ENCODE peak calls at places on chromosomes 12 and 14, in nine cellular contexts. H is IMR-90; X is neural crest cell; I is pancreas; J is Right ventricle myocardium superior; Q is HFFc6; U is HuH-7.5; P is effector memory CD8-positive, alpha-beta T cell; V is NCI-H345. S is an unnamed sample.

GRCh38 chr12:52440821-52441319 is 6.7 kb upstream of the KRT75 start:
- DNase-seq in I (no peak), P (no peak), Q (peak; percentile 69), V (no peak), X (no peak), J (no peak), U (no peak), H (peak; percentile 53), S (no peak)

GRCh38 chr12:42130670-42131402 is 13.8 kb downstream of the GXYLT1 start:
- DNase-seq in H (peak; percentile 64), J (peak; percentile 46), P (no peak), I (no peak), V (no peak), Q (peak; percentile 38), U (no peak), X (no peak), S (no peak)

GRCh38 chr12:89309452-89309802 is 42.9 kb downstream of the DUSP6 start:
- DNase-seq in H (no peak), J (no peak), U (no peak), V (no peak), X (no peak), Q (no peak), I (no peak), P (no peak), S (no peak)

GRCh38 chr14:65206448-65207096 is 104.3 kb upstream of the MAX start:
- DNase-seq in I (no peak), J (no peak), H (peak; percentile 91), X (no peak), Q (peak; percentile 78), U (no peak), P (no peak), V (no peak), S (no peak)

GRCh38 chr14:105168093-105168420 is 519 bp downstream of the JAG2 start:
- DNase-seq in U (no peak), P (no peak), I (no peak), J (no peak), H (no peak), X (no peak), Q (no peak), V (no peak), S (no peak)

GRCh38 chr12:3389911-3390310 is 101.1 kb upstream of the PRMT8 start:
- DNase-seq in V (no peak), Q (no peak), H (no peak), J (no peak), U (no peak), P (no peak), I (no peak), X (no peak), S (no peak)

GRCh38 chr12:108612788-108613282 is 15.0 kb upstream of the TMEM119 start:
- DNase-seq in Q (no peak), H (no peak), X (no peak), V (no peak), I (peak; percentile 39), J (no peak), P (no peak), U (no peak), S (no peak)

GRCh38 chr12:104250366-104251125 is 35.0 kb downstream of the TXNRD1 start:
- DNase-seq in P (no peak), V (no peak), Q (no peak), X (no peak), I (no peak), H (no peak), J (no peak), U (no peak), S (no peak)

GRCh38 chr12:11055306-11055705 is 6.8 kb downstream of the TAS2R46 start:
- DNase-seq in J (no peak), V (no peak), U (no peak), Q (no peak), H (no peak), P (no peak), X (no peak), I (no peak), S (no peak)

GRCh38 chr14:68810173-68811153 is 17.6 kb upstream of the ZFP36L1 start:
- DNase-seq in J (no peak), P (no peak), X (no peak), V (no peak), U (no peak), H (no peak), I (no peak), Q (no peak), S (no peak)

GRCh38 chr14:35883677-35884293 is 57.6 kb downstream of the BRMS1L start:
- DNase-seq in Q (peak; percentile 9), H (peak; percentile 18), I (no peak), U (no peak), V (peak; percentile 28), X (peak; percentile 25), P (no peak), J (no peak), S (no peak)

GRCh38 chr12:116498471-116498870 is 60.7 kb upstream of the MAP1LC3B2 start:
- DNase-seq in Q (no peak), X (no peak), J (no peak), I (no peak), H (no peak), V (no peak), P (no peak), U (no peak), S (no peak)

GRCh38 chr12:76685246-76685678 is 78.7 kb upstream of the ZDHHC17 start:
- DNase-seq in V (no peak), I (no peak), P (no peak), J (peak; percentile 54), U (no peak), Q (peak; percentile 13), H (peak; percentile 55), X (no peak), S (no peak)

GRCh38 chr12:48296586-48297396 is 53.9 kb downstream of the ZNF641 start:
- DNase-seq in V (no peak), J (peak; percentile 86), P (peak; percentile 8), X (peak; percentile 43), H (peak; percentile 55), U (no peak), Q (peak; percentile 66), I (peak; percentile 84), S (peak; percentile 88)

GRCh38 chr12:131720921-131721320 is 10.0 kb downstream of the SFSWAP start:
- DNase-seq in V (no peak), I (no peak), U (no peak), H (no peak), X (no peak), Q (no peak), J (no peak), P (no peak), S (no peak)

GRCh38 chr14:101082436-101083384 is 179.2 kb upstream of the RTL1 start:
- DNase-seq in P (no peak), I (peak; percentile 24), U (no peak), J (no peak), X (no peak), H (no peak), Q (no peak), V (no peak), S (peak; percentile 25)

GRCh38 chr14:78519863-78520262 is 349.7 kb downstream of the NRXN3 start:
- DNase-seq in V (no peak), I (no peak), J (no peak), Q (no peak), H (peak; percentile 4), X (peak; percentile 68), P (no peak), U (no peak), S (no peak)

GRCh38 chr14:84085493-84085892 is 1444.5 kb upstream of the FLRT2 start:
- DNase-seq in H (no peak), Q (no peak), J (no peak), X (no peak), I (no peak), P (no peak), U (no peak), V (no peak), S (no peak)

GRCh38 chr14:91061309-91061887 is 957 bp upstream of the RPS6KA5 start:
- DNase-seq in U (no peak), Q (no peak), V (no peak), I (no peak), P (no peak), H (no peak), X (no peak), J (no peak), S (no peak)

GRCh38 chr12:64205542-64205941 is 16.6 kb downstream of the KICS2 start:
- DNase-seq in U (no peak), X (no peak), I (no peak), J (no peak), P (no peak), Q (no peak), V (no peak), H (no peak), S (no peak)

GRCh38 chr12:56120158-56120846 is 2.2 kb downstream of the ZC3H10 start:
- DNase-seq in J (peak; percentile 49), I (no peak), P (no peak), V (no peak), H (peak; percentile 24), U (no peak), X (no peak), Q (no peak), S (no peak)

GRCh38 chr12:104656921-104657320 is 200.2 kb downstream of the CHST11 start:
- DNase-seq in I (no peak), V (no peak), U (no peak), H (peak; percentile 54), J (peak; percentile 46), Q (no peak), X (no peak), P (no peak), S (no peak)

GRCh38 chr14:58899317-58899713 is 261.6 kb downstream of the DACT1 start:
- DNase-seq in U (no peak), X (no peak), J (no peak), Q (peak; percentile 76), P (no peak), V (no peak), H (peak; percentile 92), I (no peak), S (no peak)

GRCh38 chr12:89674326-89674942 is 34.2 kb downstream of the ATP2B1 start:
- DNase-seq in X (no peak), P (no peak), I (no peak), U (no peak), Q (no peak), H (no peak), J (no peak), V (peak; percentile 45), S (no peak)

GRCh38 chr14:59997496-59997895 is 77.6 kb downstream of the LRRC9 start:
- DNase-seq in P (no peak), X (no peak), H (no peak), Q (no peak), I (no peak), U (no peak), V (peak; percentile 26), J (no peak), S (no peak)

GRCh38 chr12:92290016-92290685 is 144.5 kb upstream of the BTG1 start:
- DNase-seq in I (no peak), P (no peak), V (no peak), X (no peak), H (peak; percentile 65), U (no peak), J (no peak), Q (peak; percentile 70), S (no peak)

GRCh38 chr12:69630191-69630590 is 19.5 kb upstream of the LRRC10 start:
- DNase-seq in V (no peak), X (no peak), U (peak; percentile 47), I (no peak), H (no peak), J (no peak), Q (no peak), P (no peak), S (no peak)